ENCODE peak calls at places on chromosome 15, in eight cellular contexts. S is neural progenitor cell; X is GM20000; W is spleen; M is GM23338; Y is HFFc6; B is endodermal cell; Q is CD8-positive, alpha-beta T cell. T is an unnamed sample.

GRCh38 chr15:43517354-43518072 is at the start of gene MAP1A:
- DNase-seq in S (peak), Q (no peak), W (no peak), M (peak), Y (peak), B (peak), X (no peak), T (no peak)

GRCh38 chr15:43209059-43209824 is 11.6 kb downstream of the EPB42 start:
- DNase-seq in Y (no peak), W (no peak), Q (no peak), M (peak), B (peak), S (peak), X (no peak), T (no peak)

GRCh38 chr15:48806151-48806550 is 4.7 kb downstream of the CEP152 start:
- DNase-seq in Q (no peak), M (peak), W (no peak), X (no peak), B (no peak), S (no peak), Y (no peak), T (no peak)

GRCh38 chr15:96334017-96334704 is 3.7 kb downstream of the NR2F2 start:
- DNase-seq in M (peak), W (no peak), Y (no peak), Q (no peak), S (peak), X (peak), B (peak), T (no peak)

GRCh38 chr15:43165801-43166325 is 19.3 kb upstream of the CCNDBP1 start:
- DNase-seq in B (no peak), X (no peak), Q (no peak), W (no peak), Y (no peak), M (no peak), S (no peak), T (no peak)

GRCh38 chr15:58086479-58086878 is 21.0 kb upstream of the ALDH1A2 start:
- DNase-seq in Y (no peak), B (no peak), M (no peak), S (no peak), W (no peak), X (no peak), Q (no peak), T (no peak)

GRCh38 chr15:83658406-83658805 is 4.5 kb downstream of the ADAMTSL3 start:
- DNase-seq in X (no peak), S (no peak), B (no peak), Y (no peak), Q (no peak), W (no peak), M (no peak), T (no peak)

GRCh38 chr15:59294574-59294960 is 78.1 kb downstream of the MYO1E start:
- DNase-seq in Q (no peak), M (no peak), Y (peak), W (no peak), X (no peak), S (no peak), B (no peak), T (no peak)

GRCh38 chr15:62740141-62741004 is 302.2 kb upstream of the TPM1 start:
- DNase-seq in W (no peak), X (no peak), B (no peak), Y (peak), Q (no peak), S (no peak), M (no peak), T (no peak)
- TF ChIP-seq CTCF in W (no peak), X (no peak), B (peak), Y (peak), Q (no peak), S (no peak), M (no peak), T (no peak)

GRCh38 chr15:41660235-41661077 is at the start of gene MGA:
- DNase-seq in B (peak), Q (peak), X (peak), Y (peak), W (peak), M (peak), S (peak), T (peak)
- TF ChIP-seq CTCF in B (peak), Q (no peak), X (no peak), Y (no peak), W (peak), M (peak), S (peak), T (no peak)

GRCh38 chr15:88256261-88257230 is at the start of gene NTRK3:
- DNase-seq in W (no peak), S (peak), B (peak), X (no peak), M (peak), Y (no peak), Q (no peak), T (no peak)

GRCh38 chr15:88255496-88256171 is 905 bp downstream of the NTRK3 start:
- DNase-seq in S (peak), Y (no peak), X (peak), B (peak), Q (no peak), M (peak), W (no peak), T (no peak)

GRCh38 chr15:88257311-88257901 is 867 bp upstream of the NTRK3 start:
- DNase-seq in B (peak), Y (no peak), S (peak), M (peak), W (no peak), X (no peak), Q (no peak), T (no peak)

GRCh38 chr15:88252441-88252840 is 4.1 kb downstream of the NTRK3 start:
- DNase-seq in W (no peak), Y (no peak), B (no peak), Q (no peak), X (no peak), S (no peak), M (no peak), T (no peak)

GRCh38 chr15:88255109-88255495 is 1.4 kb downstream of the NTRK3 start:
- DNase-seq in B (no peak), Q (no peak), W (no peak), X (no peak), M (peak), Y (no peak), S (no peak), T (no peak)
- TF ChIP-seq CTCF in B (no peak), Q (no peak), W (no peak), X (no peak), M (no peak), Y (no peak), S (no peak), T (no peak)

DNA sequence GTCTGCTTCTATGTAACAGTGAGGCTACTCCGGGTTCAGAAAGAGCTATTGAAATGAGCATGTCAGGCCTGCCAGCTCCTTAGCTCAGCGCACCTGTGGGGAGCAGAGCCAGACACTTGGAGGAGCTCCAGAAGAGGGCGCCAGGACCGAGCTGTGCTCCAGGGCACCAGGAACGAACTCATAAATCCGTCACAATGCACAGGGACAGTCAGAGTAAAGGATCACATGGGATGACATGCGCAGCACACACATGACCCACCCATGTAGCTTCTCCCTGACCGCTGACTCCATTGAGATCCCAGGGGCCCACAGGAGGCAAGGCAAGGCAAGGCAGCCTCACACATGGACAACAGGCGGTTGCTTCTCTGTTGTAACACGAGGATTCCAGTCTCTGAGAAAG is 26.0 kb upstream of the GNB5 start:
- DNase-seq in Y (no peak), S (peak), W (no peak), M (peak), B (peak), X (peak), Q (no peak), T (no peak)
- TF ChIP-seq CTCF in Y (peak), S (peak), W (no peak), M (peak), B (peak), X (peak), Q (no peak), T (no peak)

GRCh38 chr15:81792646-81793045 is 253.2 kb downstream of the MEX3B start:
- DNase-seq in Y (no peak), B (peak), W (no peak), X (no peak), Q (no peak), S (no peak), M (no peak), T (no peak)

GRCh38 chr15:81795899-81796298 is 249.9 kb downstream of the MEX3B start:
- DNase-seq in W (no peak), M (no peak), B (no peak), Y (no peak), S (no peak), X (no peak), Q (no peak), T (no peak)
- TF ChIP-seq CTCF in W (no peak), M (no peak), B (no peak), Y (no peak), S (no peak), X (no peak), Q (no peak), T (no peak)

GRCh38 chr15:78317145-78317836 is 17.9 kb upstream of the SKIC8 start:
- DNase-seq in B (peak), X (no peak), W (peak), M (no peak), S (no peak), Q (no peak), Y (peak), T (no peak)
- TF ChIP-seq CTCF in B (peak), X (no peak), W (no peak), M (peak), S (no peak), Q (no peak), Y (peak), T (no peak)

DNA sequence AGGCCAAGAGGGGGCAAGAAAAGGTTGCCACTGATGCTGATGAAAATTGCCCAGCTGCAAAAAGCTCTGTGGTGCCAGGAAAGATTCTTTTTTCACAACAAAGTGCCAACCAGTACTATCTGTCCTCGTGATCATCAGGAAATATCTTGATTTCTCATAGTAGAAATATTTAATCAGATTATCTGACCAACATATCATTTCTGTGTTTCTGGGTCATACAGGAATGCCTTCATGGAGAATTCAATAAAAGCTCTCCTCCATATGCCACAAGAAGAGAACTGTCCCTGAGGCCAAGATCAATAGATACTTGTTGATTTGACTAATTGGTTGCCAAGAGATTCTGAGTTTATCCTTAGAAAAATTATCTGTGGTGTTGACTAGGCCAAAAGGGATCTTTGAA is 63.5 kb downstream of the FSIP1 start:
- DNase-seq in M (no peak), S (no peak), Y (no peak), B (no peak), W (no peak), Q (no peak), X (no peak), T (no peak)
- TF ChIP-seq CTCF in M (no peak), S (no peak), Y (no peak), B (no peak), W (no peak), Q (no peak), X (no peak), T (no peak)

T was measured in activated B cell treated with CpG ODN at 0.5 μM for 24 hours.